ENCODE peak calls at places on chromosomes 5 and 9, in six cellular contexts. One of them, this sample, is unnamed.

GRCh38 chr5:150108711-150109605 is 22.6 kb upstream of the CSF1R start:
- DNase-seq in IMR-90: no peak
- DNase-seq in astrocyte: no peak
- DNase-seq in fibroblast of lung: no peak
- DNase-seq in H1: no peak
- DNase-seq in MM.1S: no peak
- DNase-seq in this sample: no peak

GRCh38 chr9:85715587-85715986 is 26.2 kb downstream of the AGTPBP1 start:
- DNase-seq in IMR-90: no peak
- DNase-seq in astrocyte: no peak
- DNase-seq in fibroblast of lung: no peak
- DNase-seq in H1: no peak
- DNase-seq in MM.1S: no peak
- DNase-seq in this sample: no peak

GRCh38 chr9:70641631-70642030 is 227.2 kb upstream of the KLF9 start:
- DNase-seq in IMR-90: no peak
- DNase-seq in astrocyte: no peak
- DNase-seq in fibroblast of lung: no peak
- DNase-seq in H1: no peak
- DNase-seq in MM.1S: no peak
- DNase-seq in this sample: no peak

GRCh38 chr9:76644171-76644570 is 120.1 kb upstream of the PCA3 start:
- DNase-seq in IMR-90: no peak
- DNase-seq in astrocyte: no peak
- DNase-seq in fibroblast of lung: no peak
- DNase-seq in H1: no peak
- DNase-seq in MM.1S: no peak
- DNase-seq in this sample: no peak

GRCh38 chr5:114658179-114658578 is 296.3 kb downstream of the KCNN2 start:
- DNase-seq in IMR-90: no peak
- DNase-seq in astrocyte: no peak
- DNase-seq in fibroblast of lung: no peak
- DNase-seq in H1: no peak
- DNase-seq in MM.1S: no peak
- DNase-seq in this sample: no peak

GRCh38 chr9:103804077-103804735 is 289.9 kb upstream of the SMC2 start:
- DNase-seq in IMR-90: no peak
- DNase-seq in astrocyte: peak
- DNase-seq in fibroblast of lung: peak
- DNase-seq in H1: no peak
- DNase-seq in MM.1S: no peak
- DNase-seq in this sample: no peak

GRCh38 chr5:76583163-76584047 is 39.8 kb downstream of the F2RL2 start:
- DNase-seq in IMR-90: peak
- DNase-seq in astrocyte: no peak
- DNase-seq in fibroblast of lung: peak
- DNase-seq in H1: no peak
- DNase-seq in MM.1S: peak
- DNase-seq in this sample: no peak

GRCh38 chr5:60727032-60727431 is 27.1 kb upstream of the DEPDC1B start:
- DNase-seq in IMR-90: no peak
- DNase-seq in astrocyte: no peak
- DNase-seq in fibroblast of lung: no peak
- DNase-seq in H1: no peak
- DNase-seq in MM.1S: no peak
- DNase-seq in this sample: no peak

GRCh38 chr9:38227061-38227540 is 158.1 kb upstream of the SHB start:
- DNase-seq in IMR-90: peak
- DNase-seq in astrocyte: peak
- DNase-seq in fibroblast of lung: peak
- DNase-seq in H1: peak
- DNase-seq in MM.1S: peak
- DNase-seq in this sample: peak

GRCh38 chr5:51201024-51201423 is 182.2 kb upstream of the ISL1 start:
- DNase-seq in IMR-90: no peak
- DNase-seq in astrocyte: no peak
- DNase-seq in fibroblast of lung: no peak
- DNase-seq in H1: no peak
- DNase-seq in MM.1S: no peak
- DNase-seq in this sample: no peak

GRCh38 chr9:3074247-3074646 is 230.4 kb upstream of the PUM3 start:
- DNase-seq in IMR-90: no peak
- DNase-seq in astrocyte: no peak
- DNase-seq in fibroblast of lung: no peak
- DNase-seq in H1: no peak
- DNase-seq in MM.1S: no peak
- DNase-seq in this sample: no peak

GRCh38 chr5:159337291-159337974 is 7.1 kb upstream of the IL12B start:
- DNase-seq in IMR-90: peak
- DNase-seq in astrocyte: peak
- DNase-seq in fibroblast of lung: peak
- DNase-seq in H1: no peak
- DNase-seq in MM.1S: peak
- DNase-seq in this sample: no peak

GRCh38 chr9:32886021-32886420 is 102.7 kb downstream of the TMEM215 start:
- DNase-seq in IMR-90: no peak
- DNase-seq in astrocyte: no peak
- DNase-seq in fibroblast of lung: no peak
- DNase-seq in H1: no peak
- DNase-seq in MM.1S: no peak
- DNase-seq in this sample: no peak

GRCh38 chr9:129471201-129472019 is 149.5 kb downstream of the C9orf50 start:
- DNase-seq in IMR-90: no peak
- DNase-seq in astrocyte: no peak
- DNase-seq in fibroblast of lung: no peak
- DNase-seq in H1: no peak
- DNase-seq in MM.1S: no peak
- DNase-seq in this sample: no peak

GRCh38 chr9:129467004-129467588 is 153.8 kb downstream of the C9orf50 start:
- DNase-seq in IMR-90: no peak
- DNase-seq in astrocyte: no peak
- DNase-seq in fibroblast of lung: no peak
- DNase-seq in H1: no peak
- DNase-seq in MM.1S: no peak
- DNase-seq in this sample: no peak

GRCh38 chr9:129467739-129468666 is 152.9 kb downstream of the C9orf50 start:
- DNase-seq in IMR-90: no peak
- DNase-seq in astrocyte: no peak
- DNase-seq in fibroblast of lung: no peak
- DNase-seq in H1: no peak
- DNase-seq in MM.1S: no peak
- DNase-seq in this sample: no peak

GRCh38 chr9:129469988-129470316 is 150.9 kb downstream of the C9orf50 start:
- DNase-seq in IMR-90: no peak
- DNase-seq in astrocyte: no peak
- DNase-seq in fibroblast of lung: no peak
- DNase-seq in H1: no peak
- DNase-seq in MM.1S: no peak
- DNase-seq in this sample: no peak

GRCh38 chr9:129469188-129469987 is 151.5 kb downstream of the C9orf50 start:
- DNase-seq in IMR-90: no peak
- DNase-seq in astrocyte: no peak
- DNase-seq in fibroblast of lung: no peak
- DNase-seq in H1: no peak
- DNase-seq in MM.1S: no peak
- DNase-seq in this sample: peak
- H3K9ac ChIP-seq in IMR-90: no peak
- H3K9ac ChIP-seq in astrocyte: no peak
- H3K9ac ChIP-seq in fibroblast of lung: no peak
- H3K9ac ChIP-seq in H1: no peak
- H3K9ac ChIP-seq in MM.1S: no peak
- H3K9ac ChIP-seq in this sample: no peak

GRCh38 chr9:131310833-131311554 is 21.5 kb downstream of the PLPP7 start:
- DNase-seq in IMR-90: no peak
- DNase-seq in astrocyte: no peak
- DNase-seq in fibroblast of lung: no peak
- DNase-seq in H1: no peak
- DNase-seq in MM.1S: peak
- DNase-seq in this sample: peak
- H2AFZ ChIP-seq in IMR-90: peak
- H2AFZ ChIP-seq in astrocyte: peak
- H2AFZ ChIP-seq in fibroblast of lung: no peak
- H2AFZ ChIP-seq in H1: no peak
- H2AFZ ChIP-seq in MM.1S: peak
- H2AFZ ChIP-seq in this sample: no peak

GRCh38 chr5:116242363-116242762 is 157.5 kb downstream of the COMMD10 start:
- DNase-seq in IMR-90: peak
- DNase-seq in astrocyte: peak
- DNase-seq in fibroblast of lung: peak
- DNase-seq in H1: no peak
- DNase-seq in MM.1S: no peak
- DNase-seq in this sample: no peak

GRCh38 chr5:116234681-116235080 is 149.9 kb downstream of the COMMD10 start:
- DNase-seq in IMR-90: no peak
- DNase-seq in astrocyte: no peak
- DNase-seq in fibroblast of lung: no peak
- DNase-seq in H1: no peak
- DNase-seq in MM.1S: no peak
- DNase-seq in this sample: no peak

GRCh38 chr5:116237917-116238502 is 153.2 kb downstream of the COMMD10 start:
- DNase-seq in IMR-90: no peak
- DNase-seq in astrocyte: no peak
- DNase-seq in fibroblast of lung: no peak
- DNase-seq in H1: no peak
- DNase-seq in MM.1S: no peak
- DNase-seq in this sample: peak
- TF ChIP-seq CTCF in IMR-90: peak
- TF ChIP-seq CTCF in astrocyte: no peak
- TF ChIP-seq CTCF in fibroblast of lung: peak
- TF ChIP-seq CTCF in H1: no peak
- TF ChIP-seq CTCF in MM.1S: no peak
- TF ChIP-seq CTCF in this sample: peak

GRCh38 chr5:103624748-103625147 is 62.2 kb upstream of the NUDT12 start:
- DNase-seq in IMR-90: peak
- DNase-seq in astrocyte: peak
- DNase-seq in fibroblast of lung: peak
- DNase-seq in H1: no peak
- DNase-seq in MM.1S: no peak
- DNase-seq in this sample: no peak

GRCh38 chr5:103624035-103624461 is 61.5 kb upstream of the NUDT12 start:
- DNase-seq in IMR-90: peak
- DNase-seq in astrocyte: peak
- DNase-seq in fibroblast of lung: peak
- DNase-seq in H1: no peak
- DNase-seq in MM.1S: no peak
- DNase-seq in this sample: no peak

GRCh38 chr5:103621548-103621930 is 59.0 kb upstream of the NUDT12 start:
- DNase-seq in IMR-90: no peak
- DNase-seq in astrocyte: peak
- DNase-seq in fibroblast of lung: peak
- DNase-seq in H1: no peak
- DNase-seq in MM.1S: no peak
- DNase-seq in this sample: no peak

GRCh38 chr5:103617913-103618312 is 55.3 kb upstream of the NUDT12 start:
- DNase-seq in IMR-90: no peak
- DNase-seq in astrocyte: no peak
- DNase-seq in fibroblast of lung: peak
- DNase-seq in H1: no peak
- DNase-seq in MM.1S: no peak
- DNase-seq in this sample: no peak

GRCh38 chr5:103620851-103621547 is 58.4 kb upstream of the NUDT12 start:
- DNase-seq in IMR-90: no peak
- DNase-seq in astrocyte: no peak
- DNase-seq in fibroblast of lung: no peak
- DNase-seq in H1: no peak
- DNase-seq in MM.1S: no peak
- DNase-seq in this sample: no peak
- H3K9ac ChIP-seq in IMR-90: no peak
- H3K9ac ChIP-seq in astrocyte: no peak
- H3K9ac ChIP-seq in fibroblast of lung: no peak
- H3K9ac ChIP-seq in H1: no peak
- H3K9ac ChIP-seq in MM.1S: no peak
- H3K9ac ChIP-seq in this sample: no peak

GRCh38 chr9:88535226-88535931 is 401 bp downstream of the NXNL2 start:
- DNase-seq in IMR-90: no peak
- DNase-seq in astrocyte: no peak
- DNase-seq in fibroblast of lung: peak
- DNase-seq in H1: no peak
- DNase-seq in MM.1S: no peak
- DNase-seq in this sample: peak
- H2AFZ ChIP-seq in IMR-90: peak
- H2AFZ ChIP-seq in astrocyte: peak
- H2AFZ ChIP-seq in fibroblast of lung: peak
- H2AFZ ChIP-seq in H1: peak
- H2AFZ ChIP-seq in MM.1S: no peak
- H2AFZ ChIP-seq in this sample: peak

GRCh38 chr9:134146774-134147493 is 11.1 kb downstream of the WDR5 start:
- DNase-seq in IMR-90: no peak
- DNase-seq in astrocyte: no peak
- DNase-seq in fibroblast of lung: no peak
- DNase-seq in H1: no peak
- DNase-seq in MM.1S: no peak
- DNase-seq in this sample: no peak

GRCh38 chr9:134144801-134145200 is 8.9 kb downstream of the WDR5 start:
- DNase-seq in IMR-90: peak
- DNase-seq in astrocyte: no peak
- DNase-seq in fibroblast of lung: peak
- DNase-seq in H1: no peak
- DNase-seq in MM.1S: no peak
- DNase-seq in this sample: no peak

GRCh38 chr9:134149380-134149779 is 13.5 kb downstream of the WDR5 start:
- DNase-seq in IMR-90: no peak
- DNase-seq in astrocyte: no peak
- DNase-seq in fibroblast of lung: no peak
- DNase-seq in H1: no peak
- DNase-seq in MM.1S: no peak
- DNase-seq in this sample: no peak

GRCh38 chr9:134141906-134142305 is 6.0 kb downstream of the WDR5 start:
- DNase-seq in IMR-90: no peak
- DNase-seq in astrocyte: no peak
- DNase-seq in fibroblast of lung: no peak
- DNase-seq in H1: no peak
- DNase-seq in MM.1S: no peak
- DNase-seq in this sample: no peak

GRCh38 chr9:134145262-134145661 is 9.4 kb downstream of the WDR5 start:
- DNase-seq in IMR-90: no peak
- DNase-seq in astrocyte: no peak
- DNase-seq in fibroblast of lung: no peak
- DNase-seq in H1: no peak
- DNase-seq in MM.1S: no peak
- DNase-seq in this sample: no peak
- TF ChIP-seq CTCF in IMR-90: no peak
- TF ChIP-seq CTCF in astrocyte: no peak
- TF ChIP-seq CTCF in fibroblast of lung: no peak
- TF ChIP-seq CTCF in H1: no peak
- TF ChIP-seq CTCF in MM.1S: no peak
- TF ChIP-seq CTCF in this sample: no peak

This sample was measured in neural progenitor cell.